ENCODE peak calls at places on chromosomes 12 and 14, in four cellular contexts. Q is WTC11, R is mammary epithelial cell, I is kidney tubule cell. K is an unnamed sample.

GRCh38 chr12:3200032-3200617 is 122.9 kb downstream of the TSPAN9 start:
- DNase-seq in Q (peak), R (peak), I (peak), K (no peak)

GRCh38 chr14:74907744-74908143 is 15.3 kb downstream of the RPS6KL1 start:
- DNase-seq in Q (no peak), R (no peak), I (no peak), K (no peak)

GRCh38 chr12:9868951-9869306 is 225 bp downstream of the CLEC2B start:
- DNase-seq in Q (no peak), R (no peak), I (no peak), K (no peak)

GRCh38 chr14:59303216-59303615 is 114.7 kb downstream of the DAAM1 start:
- DNase-seq in Q (no peak), R (peak), I (peak), K (no peak)

GRCh38 chr14:50038398-50039119 is 77.8 kb downstream of the VCPKMT start:
- DNase-seq in Q (no peak), R (peak), I (peak), K (peak)

GRCh38 chr14:52875707-52876106 is 75.1 kb downstream of the FERMT2 start:
- DNase-seq in Q (no peak), R (no peak), I (no peak), K (no peak)

GRCh38 chr12:104166465-104166864 is 28.5 kb upstream of the NFYB start:
- DNase-seq in Q (no peak), R (no peak), I (no peak), K (no peak)

GRCh38 chr12:114901316-114901715 is 217.3 kb upstream of the TBX3 start:
- DNase-seq in Q (no peak), R (no peak), I (no peak), K (no peak)

GRCh38 chr14:41062826-41063225 is 543.9 kb upstream of the LRFN5 start:
- DNase-seq in Q (no peak), R (no peak), I (peak), K (no peak)

GRCh38 chr14:95085321-95085720 is 72.0 kb downstream of the DICER1 start:
- DNase-seq in Q (no peak), R (no peak), I (no peak), K (no peak)

GRCh38 chr14:104355949-104356737 is 217.8 kb downstream of the KIF26A start:
- DNase-seq in Q (no peak), R (no peak), I (no peak), K (no peak)

GRCh38 chr14:87691482-87691881 is 301.5 kb downstream of the GALC start:
- DNase-seq in Q (no peak), R (no peak), I (no peak), K (no peak)

GRCh38 chr12:25926536-25926935 is 31.9 kb upstream of the RASSF8 start:
- DNase-seq in Q (no peak), R (no peak), I (no peak), K (no peak)

GRCh38 chr12:90896164-90896563 is 58.8 kb downstream of the CCER1 start:
- DNase-seq in Q (no peak), R (peak), I (peak), K (no peak)

GRCh38 chr14:60965402-60965801 is 15.5 kb downstream of the TRMT5 start:
- DNase-seq in Q (no peak), R (peak), I (peak), K (no peak)

GRCh38 chr12:53659011-53659551 is 16.8 kb downstream of the ATP5MC2 start:
- DNase-seq in Q (no peak), R (peak), I (peak), K (no peak)

GRCh38 chr14:34911209-34912150 is 36.3 kb upstream of the BAZ1A start:
- DNase-seq in Q (no peak), R (peak), I (peak), K (no peak)

GRCh38 chr12:50517456-50518048 is 12.8 kb downstream of the DIP2B start:
- DNase-seq in Q (no peak), R (no peak), I (peak), K (no peak)

GRCh38 chr14:21825147-21825743 is 151.6 kb upstream of the OR4E1 start:
- DNase-seq in Q (peak), R (peak), I (peak), K (peak)

GRCh38 chr14:29217813-29218450 is 451.3 kb downstream of the FOXG1 start:
- DNase-seq in Q (no peak), R (no peak), I (no peak), K (no peak)

GRCh38 chr12:70994217-70994788 is 73.8 kb upstream of the PTPRR start:
- DNase-seq in Q (no peak), R (peak), I (peak), K (no peak)

GRCh38 chr12:51884676-51885229 is 3.1 kb upstream of the ANKRD33 start:
- DNase-seq in Q (no peak), R (peak), I (peak), K (no peak)

GRCh38 chr12:121582583-121583333 is 1.9 kb upstream of the KDM2B start:
- DNase-seq in Q (peak), R (no peak), I (peak), K (no peak)

GRCh38 chr14:51626788-51627187 is 24.9 kb upstream of the FRMD6 start:
- DNase-seq in Q (no peak), R (no peak), I (no peak), K (no peak)

GRCh38 chr12:24899503-24900098 is 49.3 kb downstream of the BCAT1 start:
- DNase-seq in Q (no peak), R (no peak), I (no peak), K (no peak)

GRCh38 chr14:20332946-20333782 is at the start of gene CCNB1IP1:
- DNase-seq in Q (peak), R (peak), I (peak), K (peak)

GRCh38 chr12:111673503-111673902 is 12.3 kb downstream of the BRAP start:
- DNase-seq in Q (no peak), R (no peak), I (peak), K (no peak)